ENCODE peak calls at places on chromosomes 12 and 14, in eight cellular contexts. U is pancreas, C is glutamatergic neuron, Z is lower leg skin, L is heart left ventricle, I is heart right ventricle, R is choroid plexus epithelial cell, Y is HFFc6. G is an unnamed sample.

GRCh38 chr12:57611116-57611809 is at the start of gene ARHGEF25:
- DNase-seq in U (peak; percentile 61), C (peak; percentile 93), Z (peak; percentile 93), L (peak; percentile 87), I (peak; percentile 90), R (peak; percentile 55), Y (no peak), G (no peak)

GRCh38 chr14:22567437-22567836 is 21.6 kb downstream of the DAD1 start:
- DNase-seq in U (no peak), C (no peak), Z (no peak), L (no peak), I (no peak), R (no peak), Y (no peak), G (no peak)

GRCh38 chr12:52582489-52582888 is 8.8 kb upstream of the KRT74 start:
- DNase-seq in U (no peak), C (no peak), Z (no peak), L (no peak), I (no peak), R (no peak), Y (no peak), G (no peak)

GRCh38 chr12:65536876-65537661 is 258.6 kb downstream of the MSRB3 start:
- DNase-seq in U (peak; percentile 28), C (no peak), Z (no peak), L (peak; percentile 56), I (no peak), R (peak; percentile 100), Y (peak; percentile 100), G (peak; percentile 95)

GRCh38 chr12:53056901-53057300 is 7.0 kb downstream of the TNS2 start:
- DNase-seq in U (no peak), C (no peak), Z (no peak), L (peak; percentile 24), I (no peak), R (no peak), Y (no peak), G (no peak)

GRCh38 chr12:38399711-38400205 is 83.2 kb downstream of the ALG10B start:
- DNase-seq in U (no peak), C (no peak), Z (no peak), L (no peak), I (no peak), R (no peak), Y (no peak), G (no peak)

GRCh38 chr14:89383171-89383845 is 33.7 kb downstream of the FOXN3 start:
- DNase-seq in U (no peak), C (no peak), Z (peak; percentile 54), L (no peak), I (no peak), R (no peak), Y (no peak), G (no peak)

GRCh38 chr12:47394070-47394469 is 311.8 kb downstream of the RPAP3 start:
- DNase-seq in U (no peak), C (no peak), Z (no peak), L (no peak), I (no peak), R (no peak), Y (no peak), G (no peak)

GRCh38 chr12:46101121-46101869 is 110.9 kb upstream of the SCAF11 start:
- DNase-seq in U (no peak), C (no peak), Z (no peak), L (no peak), I (no peak), R (no peak), Y (no peak), G (peak; percentile 50)

GRCh38 chr14:83713736-83714135 is 1816.2 kb upstream of the FLRT2 start:
- DNase-seq in U (no peak), C (no peak), Z (no peak), L (no peak), I (no peak), R (no peak), Y (no peak), G (no peak)

GRCh38 chr14:101705733-101706508 is 55.6 kb upstream of the PPP2R5C start:
- DNase-seq in U (no peak), C (peak; percentile 51), Z (peak; percentile 91), L (peak; percentile 80), I (peak; percentile 75), R (peak; percentile 74), Y (no peak), G (peak; percentile 22)

GRCh38 chr14:68694516-68695235 is 98.2 kb downstream of the ZFP36L1 start:
- DNase-seq in U (no peak), C (no peak), Z (peak; percentile 81), L (no peak), I (no peak), R (peak; percentile 67), Y (no peak), G (no peak)

GRCh38 chr14:106185837-106186233 is 659.5 kb downstream of the TMEM121 start:
- DNase-seq in U (no peak), C (no peak), Z (no peak), L (no peak), I (no peak), R (no peak), Y (no peak), G (no peak)
- TF ChIP-seq CTCF in U (no peak), C (no peak), Z (no peak), L (peak; percentile 5), I (no peak), R (no peak), Y (no peak), G (no peak)

DNA sequence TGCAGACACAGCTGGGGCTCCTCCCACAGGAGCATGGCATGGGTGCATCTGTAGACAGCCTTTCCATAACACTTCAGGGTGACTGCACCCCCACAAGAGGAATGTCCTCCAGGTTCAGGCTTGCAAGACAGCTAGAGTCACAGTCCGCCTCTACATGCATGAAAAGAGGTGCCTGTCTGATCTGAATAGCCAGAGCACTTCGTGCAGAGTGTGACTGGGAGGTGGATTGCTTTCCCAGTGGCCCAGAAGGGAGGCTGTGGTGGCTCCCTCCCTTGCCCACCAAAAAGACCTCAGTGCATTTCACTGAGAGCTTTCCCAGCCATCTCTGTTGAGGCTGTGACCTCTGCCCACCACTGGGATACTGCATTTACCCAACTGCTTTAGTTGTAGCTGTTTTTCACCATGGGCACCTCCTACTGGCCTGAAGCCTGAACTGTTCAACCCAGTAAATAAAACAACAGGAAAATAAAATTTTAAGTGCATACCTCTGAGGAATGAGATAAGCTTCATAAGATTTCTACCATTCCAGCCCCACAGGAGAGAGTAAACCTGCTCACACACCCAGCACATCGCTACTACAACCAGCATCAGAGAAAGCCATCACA is 14.1 kb downstream of the CEP128 start:
- DNase-seq in U (no peak), C (no peak), Z (no peak), L (no peak), I (no peak), R (no peak), Y (no peak), G (peak; percentile 55)
- TF ChIP-seq CTCF in U (no peak), C (peak; percentile 29), Z (no peak), L (no peak), I (no peak), R (peak; percentile 24), Y (peak; percentile 48), G (no peak)

GRCh38 chr14:75562048-75562447 is 16.4 kb upstream of the FLVCR2 start:
- DNase-seq in U (no peak), C (no peak), Z (no peak), L (no peak), I (no peak), R (no peak), Y (no peak), G (peak; percentile 33)

GRCh38 chr14:75561013-75561432 is 17.4 kb upstream of the FLVCR2 start:
- DNase-seq in U (peak; percentile 87), C (peak; percentile 79), Z (peak; percentile 91), L (peak; percentile 73), I (peak; percentile 56), R (peak; percentile 90), Y (peak; percentile 48), G (peak; percentile 95)

GRCh38 chr14:75558440-75558839 is 20.0 kb upstream of the FLVCR2 start:
- DNase-seq in U (no peak), C (no peak), Z (no peak), L (no peak), I (no peak), R (no peak), Y (no peak), G (no peak)

GRCh38 chr14:75559451-75560187 is 18.8 kb upstream of the FLVCR2 start:
- DNase-seq in U (no peak), C (no peak), Z (no peak), L (no peak), I (no peak), R (peak; percentile 65), Y (peak; percentile 6), G (peak; percentile 94)

GRCh38 chr14:75559045-75559444 is 19.4 kb upstream of the FLVCR2 start:
- DNase-seq in U (no peak), C (no peak), Z (no peak), L (no peak), I (no peak), R (no peak), Y (no peak), G (no peak)
- TF ChIP-seq CTCF in U (no peak), C (no peak), Z (no peak), L (no peak), I (no peak), R (no peak), Y (no peak), G (no peak)

GRCh38 chr12:93664573-93665138 is 12.5 kb upstream of the CRADD start:
- DNase-seq in U (no peak), C (no peak), Z (no peak), L (no peak), I (no peak), R (peak; percentile 36), Y (peak; percentile 5), G (peak; percentile 77)
- TF ChIP-seq CTCF in U (no peak), C (no peak), Z (no peak), L (no peak), I (no peak), R (no peak), Y (no peak), G (no peak)

DNA sequence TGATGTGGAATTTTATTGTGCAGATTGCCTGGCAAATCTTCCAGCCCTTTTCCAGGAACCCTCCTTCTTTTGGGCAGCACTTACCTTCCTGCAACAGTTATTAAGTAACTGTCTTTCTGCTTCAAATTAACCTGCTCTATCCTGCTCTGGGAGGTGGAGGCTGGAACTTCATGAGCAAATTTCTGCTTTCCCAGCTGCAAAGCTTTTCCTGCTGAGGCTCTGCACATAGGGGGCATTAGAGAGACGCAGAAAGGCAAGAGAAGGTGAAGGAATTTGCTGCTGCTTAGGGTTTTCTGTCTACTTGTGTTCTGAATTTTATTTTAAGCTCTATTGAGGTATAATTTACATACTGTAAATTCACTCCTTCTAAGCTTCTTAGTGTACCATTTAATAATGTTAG is 259.2 kb downstream of the PCNX1 start:
- DNase-seq in U (no peak), C (no peak), Z (no peak), L (no peak), I (no peak), R (peak; percentile 94), Y (peak; percentile 74), G (peak; percentile 74)
- TF ChIP-seq CTCF in U (peak; percentile 33), C (no peak), Z (no peak), L (peak; percentile 56), I (peak; percentile 41), R (peak; percentile 99), Y (peak; percentile 79), G (peak; percentile 87)

G was measured in epithelial cell of esophagus.